ENCODE peak calls at places on chromosomes 5 and 9, in seven cellular contexts. O, E, Q, L, M, S and I are unnamed samples.

GRCh38 chr9:133740891-133741290 is 2.7 kb upstream of the SARDH start:
- DNase-seq in O (no peak), E (no peak), Q (no peak), L (no peak), M (no peak), S (no peak), I (no peak)

GRCh38 chr9:126690431-126691051 is 76.8 kb downstream of the LMX1B start:
- DNase-seq in O (peak; percentile 20), E (no peak), Q (no peak), L (peak; percentile 56), M (peak; percentile 63), S (peak; percentile 80), I (no peak)

GRCh38 chr5:176542135-176542595 is 5.0 kb upstream of the RNF44 start:
- DNase-seq in O (no peak), E (no peak), Q (no peak), L (peak; percentile 74), M (peak; percentile 89), S (no peak), I (no peak)

GRCh38 chr5:111730659-111731382 is 26.2 kb downstream of the NREP start:
- DNase-seq in O (peak; percentile 23), E (no peak), Q (no peak), L (no peak), M (no peak), S (no peak), I (no peak)

GRCh38 chr5:159441441-159441840 is 111.2 kb upstream of the IL12B start:
- DNase-seq in O (no peak), E (no peak), Q (no peak), L (no peak), M (no peak), S (no peak), I (no peak)

GRCh38 chr5:2168601-2169416 is 286.1 kb upstream of the IRX4 start:
- DNase-seq in O (no peak), E (no peak), Q (no peak), L (no peak), M (no peak), S (no peak), I (no peak)

GRCh38 chr5:124997186-124997893 is 250.9 kb upstream of the ZNF608 start:
- DNase-seq in O (no peak), E (no peak), Q (no peak), L (no peak), M (no peak), S (no peak), I (no peak)

GRCh38 chr9:933356-933755 is 43.1 kb upstream of the DMRT3 start:
- DNase-seq in O (no peak), E (no peak), Q (no peak), L (no peak), M (no peak), S (no peak), I (no peak)

GRCh38 chr9:93085676-93086075 is 10.3 kb upstream of the CARD19 start:
- DNase-seq in O (no peak), E (no peak), Q (no peak), L (no peak), M (peak; percentile 20), S (no peak), I (no peak)

GRCh38 chr5:145680169-145680568 is 155.0 kb downstream of the PRELID2 start:
- DNase-seq in O (no peak), E (no peak), Q (no peak), L (no peak), M (no peak), S (no peak), I (no peak)

GRCh38 chr9:98256632-98257218 is 1.3 kb upstream of the TBC1D2 start:
- DNase-seq in O (peak; percentile 25), E (no peak), Q (no peak), L (peak; percentile 11), M (no peak), S (no peak), I (no peak)

GRCh38 chr9:123687246-123687721 is 242.6 kb downstream of the DENND1A start:
- DNase-seq in O (peak; percentile 23), E (no peak), Q (peak; percentile 55), L (no peak), M (no peak), S (no peak), I (no peak)

GRCh38 chr9:133956520-133957076 is 35.5 kb downstream of the VAV2 start:
- DNase-seq in O (no peak), E (peak; percentile 42), Q (no peak), L (no peak), M (peak; percentile 31), S (no peak), I (no peak)

GRCh38 chr9:24602687-24603352 is 57.1 kb upstream of the IZUMO3 start:
- DNase-seq in O (no peak), E (no peak), Q (no peak), L (no peak), M (no peak), S (no peak), I (no peak)

GRCh38 chr5:155053482-155053881 is 39.9 kb downstream of the KIF4B start:
- DNase-seq in O (no peak), E (no peak), Q (no peak), L (no peak), M (no peak), S (no peak), I (no peak)

GRCh38 chr5:139181835-139182452 is 16.2 kb downstream of the SIL1 start:
- DNase-seq in O (no peak), E (peak; percentile 70), Q (peak; percentile 59), L (no peak), M (no peak), S (no peak), I (no peak)

GRCh38 chr5:36965179-36965578 is 88.6 kb downstream of the NIPBL start:
- DNase-seq in O (no peak), E (no peak), Q (no peak), L (no peak), M (no peak), S (no peak), I (no peak)